ENCODE peak calls at places on chromosomes 5 and 9, in five cellular contexts. One of them, this sample, is unnamed.

GRCh38 chr9:126534431-126535186 is 79.1 kb upstream of the LMX1B start:
- DNase-seq in A549: no peak
- DNase-seq in K562: no peak
- DNase-seq in IMR-90: no peak
- DNase-seq in H1: no peak
- DNase-seq in this sample: no peak

GRCh38 chr5:58184910-58185309 is 275.0 kb downstream of the PLK2 start:
- DNase-seq in K562: no peak
- DNase-seq in A549: peak
- DNase-seq in IMR-90: peak
- DNase-seq in H1: no peak
- DNase-seq in this sample: no peak

GRCh38 chr9:35960029-35960655 is 2.2 kb upstream of the OR2S2 start:
- DNase-seq in IMR-90: peak
- DNase-seq in H1: peak
- DNase-seq in K562: no peak
- DNase-seq in A549: no peak
- DNase-seq in this sample: no peak

GRCh38 chr5:161549106-161549505 is 2.6 kb upstream of the GABRB2 start:
- DNase-seq in K562: no peak
- DNase-seq in IMR-90: no peak
- DNase-seq in H1: no peak
- DNase-seq in A549: peak
- DNase-seq in this sample: no peak

GRCh38 chr9:686381-686813 is 155.1 kb upstream of the DMRT1 start:
- DNase-seq in IMR-90: no peak
- DNase-seq in K562: no peak
- DNase-seq in A549: no peak
- DNase-seq in H1: no peak
- DNase-seq in this sample: no peak

GRCh38 chr5:122400961-122401360 is 88.9 kb downstream of the SNCAIP start:
- DNase-seq in H1: no peak
- DNase-seq in A549: no peak
- DNase-seq in K562: no peak
- DNase-seq in IMR-90: no peak
- DNase-seq in this sample: no peak

GRCh38 chr5:85760519-85760918 is 857.2 kb upstream of the COX7C start:
- DNase-seq in IMR-90: no peak
- DNase-seq in K562: no peak
- DNase-seq in H1: no peak
- DNase-seq in A549: no peak
- DNase-seq in this sample: no peak

GRCh38 chr5:26582350-26583040 is 455.9 kb downstream of the CDH9 start:
- DNase-seq in K562: no peak
- DNase-seq in A549: no peak
- DNase-seq in IMR-90: no peak
- DNase-seq in H1: no peak
- DNase-seq in this sample: no peak

GRCh38 chr5:171617268-171617667 is 168.3 kb upstream of the SMIM23 start:
- DNase-seq in A549: no peak
- DNase-seq in IMR-90: no peak
- DNase-seq in K562: no peak
- DNase-seq in H1: no peak
- DNase-seq in this sample: no peak

GRCh38 chr5:170312666-170313065 is 15.1 kb upstream of the LCP2 start:
- DNase-seq in H1: no peak
- DNase-seq in A549: peak
- DNase-seq in K562: peak
- DNase-seq in IMR-90: peak
- DNase-seq in this sample: no peak

GRCh38 chr5:60677831-60678664 is 21.9 kb downstream of the DEPDC1B start:
- DNase-seq in H1: no peak
- DNase-seq in IMR-90: peak
- DNase-seq in K562: peak
- DNase-seq in A549: peak
- DNase-seq in this sample: peak

GRCh38 chr5:60483046-60483445 is 216.9 kb downstream of the DEPDC1B start:
- DNase-seq in K562: no peak
- DNase-seq in IMR-90: peak
- DNase-seq in H1: no peak
- DNase-seq in A549: no peak
- DNase-seq in this sample: no peak

GRCh38 chr5:112779531-112779930 is 41.8 kb downstream of the APC start:
- DNase-seq in H1: no peak
- DNase-seq in IMR-90: peak
- DNase-seq in A549: no peak
- DNase-seq in K562: no peak
- DNase-seq in this sample: no peak

GRCh38 chr9:136648746-136649145 is 14.0 kb upstream of the EGFL7 start:
- DNase-seq in IMR-90: no peak
- DNase-seq in K562: peak
- DNase-seq in H1: no peak
- DNase-seq in A549: no peak
- DNase-seq in this sample: no peak

GRCh38 chr5:143057580-143057999 is 287.4 kb downstream of the ARHGAP26 start:
- DNase-seq in H1: no peak
- DNase-seq in K562: no peak
- DNase-seq in IMR-90: peak
- DNase-seq in A549: no peak
- DNase-seq in this sample: no peak

GRCh38 chr5:14215901-14216300 is 72.8 kb downstream of the TRIO start:
- DNase-seq in K562: no peak
- DNase-seq in A549: no peak
- DNase-seq in IMR-90: no peak
- DNase-seq in H1: no peak
- DNase-seq in this sample: no peak

GRCh38 chr5:61790678-61791077 is 458.6 kb downstream of the ZSWIM6 start:
- DNase-seq in IMR-90: no peak
- DNase-seq in K562: no peak
- DNase-seq in A549: peak
- DNase-seq in H1: no peak
- DNase-seq in this sample: peak

GRCh38 chr5:88368201-88368600 is 99.6 kb upstream of the TMEM161B start:
- DNase-seq in K562: no peak
- DNase-seq in A549: no peak
- DNase-seq in IMR-90: no peak
- DNase-seq in H1: no peak
- DNase-seq in this sample: no peak

GRCh38 chr5:75553358-75553757 is 41.7 kb downstream of the POLK start:
- DNase-seq in K562: no peak
- DNase-seq in A549: no peak
- DNase-seq in H1: no peak
- DNase-seq in IMR-90: no peak
- DNase-seq in this sample: no peak

GRCh38 chr9:38183994-38184568 is 115.1 kb upstream of the SHB start:
- DNase-seq in IMR-90: no peak
- DNase-seq in K562: peak
- DNase-seq in H1: no peak
- DNase-seq in A549: no peak
- DNase-seq in this sample: no peak

GRCh38 chr5:54443264-54443663 is 12.2 kb upstream of the HSPB3 start:
- DNase-seq in K562: peak
- DNase-seq in IMR-90: peak
- DNase-seq in A549: peak
- DNase-seq in H1: no peak
- DNase-seq in this sample: peak

GRCh38 chr9:113578279-113578865 is 114.8 kb downstream of the RGS3 start:
- DNase-seq in IMR-90: no peak
- DNase-seq in H1: no peak
- DNase-seq in K562: no peak
- DNase-seq in A549: no peak
- DNase-seq in this sample: no peak

GRCh38 chr9:18994263-18994916 is 38.6 kb downstream of the SAXO1 start:
- DNase-seq in H1: no peak
- DNase-seq in K562: no peak
- DNase-seq in IMR-90: no peak
- DNase-seq in A549: no peak
- DNase-seq in this sample: no peak

GRCh38 chr9:37622462-37622861 is 28.3 kb upstream of the FRMPD1 start:
- DNase-seq in IMR-90: peak
- DNase-seq in H1: no peak
- DNase-seq in K562: no peak
- DNase-seq in A549: no peak
- DNase-seq in this sample: no peak

GRCh38 chr5:154593091-154593490 is 115.1 kb upstream of the HAND1 start:
- DNase-seq in A549: no peak
- DNase-seq in IMR-90: peak
- DNase-seq in K562: no peak
- DNase-seq in H1: no peak
- DNase-seq in this sample: no peak

GRCh38 chr9:114011313-114011712 is 66.8 kb downstream of the AMBP start:
- DNase-seq in H1: peak
- DNase-seq in A549: no peak
- DNase-seq in IMR-90: no peak
- DNase-seq in K562: no peak
- DNase-seq in this sample: no peak

GRCh38 chr9:120925535-120926396 is 830 bp downstream of the TRAF1 start:
- DNase-seq in K562: peak
- DNase-seq in IMR-90: peak
- DNase-seq in H1: no peak
- DNase-seq in A549: peak
- DNase-seq in this sample: no peak

GRCh38 chr5:36740259-36740898 is 134.0 kb downstream of the SLC1A3 start:
- DNase-seq in IMR-90: peak
- DNase-seq in H1: no peak
- DNase-seq in K562: peak
- DNase-seq in A549: no peak
- DNase-seq in this sample: no peak

GRCh38 chr9:16213781-16214515 is 656.5 kb downstream of the BNC2 start:
- DNase-seq in A549: peak
- DNase-seq in IMR-90: peak
- DNase-seq in K562: no peak
- DNase-seq in H1: no peak
- DNase-seq in this sample: no peak

GRCh38 chr5:76457685-76458491 is 54.8 kb downstream of the IQGAP2 start:
- DNase-seq in IMR-90: no peak
- DNase-seq in A549: no peak
- DNase-seq in H1: no peak
- DNase-seq in K562: no peak
- DNase-seq in this sample: peak

GRCh38 chr9:99807276-99807852 is 14.3 kb upstream of the NR4A3 start:
- DNase-seq in H1: peak
- DNase-seq in IMR-90: peak
- DNase-seq in K562: peak
- DNase-seq in A549: peak
- DNase-seq in this sample: peak

DNA sequence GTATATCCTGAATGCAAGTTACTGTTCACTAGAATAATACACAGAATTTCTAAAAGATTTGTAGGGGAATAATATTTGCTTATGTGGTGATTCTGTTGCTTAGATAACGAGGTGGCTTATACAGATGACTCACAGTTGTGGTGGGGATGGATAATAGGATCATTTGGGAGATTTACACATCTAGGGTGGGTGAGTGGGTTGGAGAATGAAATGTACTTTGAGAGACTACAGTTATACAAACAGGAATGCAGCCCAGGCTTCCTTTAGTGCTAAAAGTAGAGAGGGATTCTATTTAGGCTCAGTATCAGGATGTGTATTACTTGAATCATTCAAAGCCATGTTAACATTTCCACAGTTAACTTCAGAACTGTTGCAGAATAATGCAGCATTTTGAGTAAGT is 1.8 kb downstream of the CTXN3 start:
- DNase-seq in A549: no peak
- DNase-seq in K562: no peak
- DNase-seq in IMR-90: peak
- DNase-seq in H1: no peak
- DNase-seq in this sample: no peak
- TF ChIP-seq MAFK in A549: no peak
- TF ChIP-seq MAFK in K562: no peak
- TF ChIP-seq MAFK in IMR-90: no peak
- TF ChIP-seq MAFK in H1: no peak
- TF ChIP-seq MAFK in this sample: no peak

GRCh38 chr5:132270345-132270685 is 12.8 kb downstream of the PDLIM4 start:
- DNase-seq in K562: no peak
- DNase-seq in H1: peak
- DNase-seq in IMR-90: no peak
- DNase-seq in A549: no peak
- DNase-seq in this sample: no peak

GRCh38 chr5:132268698-132269551 is 11.4 kb downstream of the PDLIM4 start:
- DNase-seq in IMR-90: peak
- DNase-seq in A549: no peak
- DNase-seq in K562: no peak
- DNase-seq in H1: peak
- DNase-seq in this sample: no peak

GRCh38 chr5:132271251-132272246 is 14.1 kb downstream of the PDLIM4 start:
- DNase-seq in IMR-90: no peak
- DNase-seq in A549: no peak
- DNase-seq in K562: no peak
- DNase-seq in H1: peak
- DNase-seq in this sample: no peak

GRCh38 chr5:132270706-132271105 is 13.2 kb downstream of the PDLIM4 start:
- DNase-seq in K562: no peak
- DNase-seq in H1: no peak
- DNase-seq in A549: no peak
- DNase-seq in IMR-90: no peak
- DNase-seq in this sample: no peak

GRCh38 chr5:132269635-132270344 is 12.3 kb downstream of the PDLIM4 start:
- DNase-seq in IMR-90: no peak
- DNase-seq in H1: peak
- DNase-seq in K562: no peak
- DNase-seq in A549: no peak
- DNase-seq in this sample: no peak
- TF ChIP-seq MAFK in IMR-90: no peak
- TF ChIP-seq MAFK in H1: no peak
- TF ChIP-seq MAFK in K562: no peak
- TF ChIP-seq MAFK in A549: no peak
- TF ChIP-seq MAFK in this sample: no peak

GRCh38 chr9:96618209-96619108 is 1.2 kb downstream of the CDC14B start:
- DNase-seq in IMR-90: peak
- DNase-seq in A549: peak
- DNase-seq in K562: no peak
- DNase-seq in H1: no peak
- DNase-seq in this sample: peak
- TF ChIP-seq MAFK in IMR-90: peak
- TF ChIP-seq MAFK in A549: peak
- TF ChIP-seq MAFK in K562: no peak
- TF ChIP-seq MAFK in H1: no peak
- TF ChIP-seq MAFK in this sample: peak

GRCh38 chr5:160133071-160133917 is 14.0 kb upstream of the PWWP2A start:
- DNase-seq in IMR-90: no peak
- DNase-seq in A549: no peak
- DNase-seq in H1: peak
- DNase-seq in K562: no peak
- DNase-seq in this sample: no peak

GRCh38 chr5:160128632-160129031 is 9.4 kb upstream of the PWWP2A start:
- DNase-seq in K562: no peak
- DNase-seq in A549: no peak
- DNase-seq in H1: no peak
- DNase-seq in IMR-90: no peak
- DNase-seq in this sample: no peak

GRCh38 chr5:160133918-160134304 is 14.7 kb upstream of the PWWP2A start:
- DNase-seq in K562: no peak
- DNase-seq in IMR-90: no peak
- DNase-seq in A549: no peak
- DNase-seq in H1: no peak
- DNase-seq in this sample: no peak

GRCh38 chr5:160129841-160130240 is 10.6 kb upstream of the PWWP2A start:
- DNase-seq in A549: no peak
- DNase-seq in K562: no peak
- DNase-seq in IMR-90: peak
- DNase-seq in H1: no peak
- DNase-seq in this sample: no peak

GRCh38 chr5:160134332-160134731 is 15.1 kb upstream of the PWWP2A start:
- DNase-seq in A549: no peak
- DNase-seq in IMR-90: no peak
- DNase-seq in K562: no peak
- DNase-seq in H1: no peak
- DNase-seq in this sample: no peak
- TF ChIP-seq MAFK in A549: no peak
- TF ChIP-seq MAFK in IMR-90: no peak
- TF ChIP-seq MAFK in K562: no peak
- TF ChIP-seq MAFK in H1: no peak
- TF ChIP-seq MAFK in this sample: no peak

This sample was measured in HepG2.